ENCODE peak calls at places on chromosomes 2 and 18, in four cellular contexts. M is left ventricle myocardium inferior; J is CD4-positive, alpha-beta memory T cell; T is IMR-90. V is an unnamed sample.

GRCh38 chr2:113965644-113966043 is 75.8 kb downstream of the ACTR3 start:
- DNase-seq in M (no peak), J (no peak), T (peak), V (no peak)

GRCh38 chr18:13019301-13019700 is 28.1 kb downstream of the CEP192 start:
- DNase-seq in M (no peak), J (no peak), T (peak), V (no peak)

GRCh38 chr2:112679484-112679883 is 33.7 kb downstream of the SLC20A1 start:
- DNase-seq in M (no peak), J (no peak), T (no peak), V (peak)

GRCh38 chr2:169260246-169260645 is 102.1 kb downstream of the LRP2 start:
- DNase-seq in M (no peak), J (no peak), T (no peak), V (no peak)

GRCh38 chr2:126886201-126886905 is 12.3 kb upstream of the TEX51 start:
- DNase-seq in M (peak), J (no peak), T (peak), V (peak)

GRCh38 chr2:95231723-95232122 is 24.4 kb downstream of the ZNF892 start:
- DNase-seq in M (peak), J (no peak), T (peak), V (no peak)

GRCh38 chr2:189086710-189087109 is 92.9 kb downstream of the COL5A2 start:
- DNase-seq in M (no peak), J (no peak), T (peak), V (no peak)

GRCh38 chr2:239751719-239752355 is 273.3 kb downstream of the NDUFA10 start:
- DNase-seq in M (peak), J (no peak), T (no peak), V (peak)

GRCh38 chr18:36305375-36305774 is 7.9 kb downstream of the FHOD3 start:
- DNase-seq in M (no peak), J (no peak), T (no peak), V (no peak)

GRCh38 chr2:222304737-222305509 is 6.1 kb upstream of the PAX3 start:
- DNase-seq in M (no peak), J (no peak), T (no peak), V (no peak)

GRCh38 chr2:20507166-20507692 is 60.4 kb downstream of the RHOB start:
- DNase-seq in M (no peak), J (no peak), T (peak), V (no peak)

GRCh38 chr2:20135631-20136050 is 84.2 kb upstream of the LAPTM4A start:
- DNase-seq in M (peak), J (no peak), T (peak), V (peak)

GRCh38 chr18:72866901-72867701 is 686 bp downstream of the NETO1 start:
- DNase-seq in M (no peak), J (no peak), T (no peak), V (no peak)

GRCh38 chr2:202758638-202759037 is 112.9 kb downstream of the ICA1L start:
- DNase-seq in M (no peak), J (no peak), T (no peak), V (no peak)

GRCh38 chr2:113273031-113273551 is 5.6 kb downstream of the PAX8 start:
- DNase-seq in M (no peak), J (no peak), T (peak), V (no peak)

GRCh38 chr2:117854610-117855009 is 40.1 kb downstream of the DDX18 start:
- DNase-seq in M (no peak), J (no peak), T (no peak), V (no peak)

GRCh38 chr2:181752301-181752700 is 72.0 kb upstream of the NEUROD1 start:
- DNase-seq in M (no peak), J (no peak), T (peak), V (no peak)

GRCh38 chr2:52810460-52810859 is 957.1 kb upstream of the CHAC2 start:
- DNase-seq in M (no peak), J (no peak), T (peak), V (no peak)

GRCh38 chr18:22186484-22186971 is 17.1 kb downstream of the GATA6 start:
- DNase-seq in M (no peak), J (no peak), T (no peak), V (peak)

GRCh38 chr2:165573534-165574461 is 104.3 kb downstream of the CSRNP3 start:
- DNase-seq in M (peak), J (no peak), T (no peak), V (peak)

GRCh38 chr2:142825861-142826260 is 51.6 kb upstream of the KYNU start:
- DNase-seq in M (no peak), J (no peak), T (no peak), V (no peak)

GRCh38 chr18:75158465-75159237 is 50.3 kb downstream of the PTGR3 start:
- DNase-seq in M (no peak), J (no peak), T (no peak), V (no peak)

GRCh38 chr2:120934891-120935338 is 199.2 kb downstream of the GLI2 start:
- DNase-seq in M (no peak), J (no peak), T (peak), V (peak)

GRCh38 chr2:121521359-121521758 is 9.3 kb upstream of the RNU4ATAC start:
- DNase-seq in M (no peak), J (no peak), T (peak), V (no peak)

GRCh38 chr2:194002699-194003368 is 1654.2 kb upstream of the SLC39A10 start:
- DNase-seq in M (no peak), J (no peak), T (no peak), V (no peak)

GRCh38 chr2:62362561-62362960 is 143.4 kb downstream of the TMEM17 start:
- DNase-seq in M (no peak), J (no peak), T (no peak), V (peak)

GRCh38 chr2:210086292-210086691 is 83.9 kb downstream of the RPE start:
- DNase-seq in M (no peak), J (no peak), T (peak), V (no peak)

GRCh38 chr18:36547544-36547943 is 250.0 kb downstream of the FHOD3 start:
- DNase-seq in M (no peak), J (no peak), T (no peak), V (no peak)

GRCh38 chr2:28976584-28976983 is 4.5 kb upstream of the TOGARAM2 start:
- DNase-seq in M (peak), J (no peak), T (peak), V (peak)

GRCh38 chr2:39234754-39235153 is 9.0 kb downstream of the CDKL4 start:
- DNase-seq in M (no peak), J (no peak), T (peak), V (peak)

GRCh38 chr2:236117396-236117795 is 50.8 kb downstream of the GBX2 start:
- DNase-seq in M (no peak), J (no peak), T (no peak), V (no peak)

GRCh38 chr2:152566728-152567069 is 150.6 kb downstream of the PRPF40A start:
- DNase-seq in M (no peak), J (no peak), T (peak), V (no peak)

GRCh38 chr2:47784349-47784851 is 1.5 kb downstream of the MSH6 start:
- DNase-seq in M (no peak), J (no peak), T (peak), V (no peak)

GRCh38 chr2:151771599-151772358 is 37.5 kb upstream of the NEB start:
- DNase-seq in M (no peak), J (no peak), T (peak), V (no peak)

GRCh38 chr2:165886487-165887146 is 67.0 kb downstream of the TTC21B start:
- DNase-seq in M (no peak), J (no peak), T (no peak), V (no peak)

GRCh38 chr2:211033765-211034164 is 477.4 kb downstream of the CPS1 start:
- DNase-seq in M (no peak), J (no peak), T (no peak), V (no peak)

GRCh38 chr2:126864861-126865260 is 33.8 kb upstream of the TEX51 start:
- DNase-seq in M (no peak), J (no peak), T (no peak), V (peak)

GRCh38 chr2:160952462-160952861 is 207.8 kb upstream of the TANK start:
- DNase-seq in M (peak), J (no peak), T (peak), V (peak)
- H3K4me3 ChIP-seq in M (peak), J (no peak), T (peak), V (peak)

GRCh38 chr2:64654993-64655666 is 1.4 kb upstream of the SERTAD2 start:
- DNase-seq in M (no peak), J (no peak), T (no peak), V (peak)
- H3K4me3 ChIP-seq in M (peak), J (no peak), T (no peak), V (no peak)

GRCh38 chr2:12007282-12007681 is 260.9 kb downstream of the LPIN1 start:
- DNase-seq in M (no peak), J (no peak), T (no peak), V (no peak)

GRCh38 chr2:12010059-12010458 is 263.6 kb downstream of the LPIN1 start:
- DNase-seq in M (no peak), J (no peak), T (no peak), V (no peak)

GRCh38 chr2:12010779-12011178 is 264.3 kb downstream of the LPIN1 start:
- DNase-seq in M (no peak), J (no peak), T (no peak), V (no peak)

GRCh38 chr2:12008425-12009061 is 262.1 kb downstream of the LPIN1 start:
- DNase-seq in M (no peak), J (no peak), T (peak), V (no peak)

GRCh38 chr2:12009323-12009905 is 263.0 kb downstream of the LPIN1 start:
- DNase-seq in M (no peak), J (no peak), T (no peak), V (no peak)
- H3K4me3 ChIP-seq in M (no peak), J (no peak), T (no peak), V (no peak)

DNA sequence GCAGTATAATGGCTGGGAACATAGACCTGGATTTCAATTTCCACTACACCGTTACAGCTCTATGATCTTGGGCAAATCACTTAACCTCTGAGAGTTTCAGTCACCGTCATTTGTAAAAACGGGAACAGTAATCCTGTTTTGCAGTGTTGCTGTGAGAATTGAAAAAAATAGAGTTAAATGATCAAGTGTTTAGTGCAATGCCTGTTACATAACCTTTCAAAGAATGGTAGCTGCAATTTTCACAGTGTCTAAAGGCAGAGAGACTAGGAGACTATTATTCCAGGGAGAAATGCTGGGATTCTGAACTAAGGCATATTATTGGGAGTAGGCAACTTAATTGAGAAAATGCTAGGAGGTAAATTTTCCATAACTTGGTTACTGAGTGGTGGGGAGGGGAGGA is 2.0 kb downstream of the AGPS start:
- DNase-seq in M (no peak), J (no peak), T (no peak), V (no peak)
- H3K4me3 ChIP-seq in M (no peak), J (no peak), T (no peak), V (no peak)

GRCh38 chr2:153873062-153874048 is 1.6 kb downstream of the GALNT13 start:
- DNase-seq in M (no peak), J (no peak), T (no peak), V (peak)
- H3K4me3 ChIP-seq in M (peak), J (no peak), T (no peak), V (no peak)

DNA sequence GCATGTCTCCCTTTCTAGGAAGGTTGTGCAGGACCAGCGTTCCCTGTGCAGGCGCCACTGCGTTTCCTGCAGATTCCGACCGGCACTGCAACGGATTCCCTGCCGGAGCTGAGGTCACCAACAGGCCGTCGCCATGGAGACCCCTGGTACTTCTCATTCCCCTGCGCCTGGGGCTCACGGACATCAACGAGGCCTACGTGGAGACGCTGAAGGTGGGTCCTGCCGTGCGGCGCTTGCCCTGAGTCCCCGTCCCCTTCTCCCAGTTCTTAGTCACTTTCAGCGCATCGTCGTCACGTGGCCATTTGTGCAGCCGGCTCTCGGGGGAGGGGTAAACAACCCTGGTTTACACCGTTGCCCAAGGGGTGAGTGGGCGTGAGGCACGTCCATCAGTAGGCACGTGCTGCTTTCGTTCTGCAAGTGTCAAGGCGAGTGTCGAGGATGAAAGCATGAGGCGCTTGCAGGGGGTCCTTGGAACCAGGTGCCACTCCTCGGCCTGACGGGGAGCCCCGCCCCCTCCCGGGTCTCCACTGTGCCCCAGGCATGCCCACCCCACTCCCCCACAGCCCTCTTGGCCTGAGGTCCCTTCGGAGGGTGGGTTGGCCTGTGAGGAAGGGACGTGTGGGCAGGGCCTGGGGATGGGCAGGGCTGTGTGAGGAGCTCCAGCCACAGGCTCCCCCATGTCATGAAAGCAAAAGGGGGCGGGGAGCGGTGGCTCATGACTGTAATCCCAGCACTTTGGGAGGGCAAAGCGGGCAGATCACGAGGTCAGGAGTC is 19.8 kb downstream of the DTYMK start:
- DNase-seq in M (no peak), J (no peak), T (peak), V (no peak)
- H3K4me3 ChIP-seq in M (no peak), J (no peak), T (no peak), V (no peak)

GRCh38 chr2:221134718-221135117 is 437.4 kb downstream of the EPHA4 start:
- DNase-seq in M (no peak), J (no peak), T (no peak), V (no peak)
- H3K4me3 ChIP-seq in M (no peak), J (no peak), T (no peak), V (no peak)

GRCh38 chr2:9303528-9304225 is 97.1 kb downstream of the ASAP2 start:
- DNase-seq in M (peak), J (no peak), T (no peak), V (no peak)
- H3K4me3 ChIP-seq in M (no peak), J (no peak), T (no peak), V (no peak)

GRCh38 chr18:908631-909621 is 4.3 kb downstream of the ADCYAP1 start:
- DNase-seq in M (no peak), J (no peak), T (no peak), V (no peak)
- H3K4me3 ChIP-seq in M (peak), J (no peak), T (peak), V (peak)

GRCh38 chr2:32626591-32627221 is 1.1 kb upstream of the TTC27 start:
- DNase-seq in M (no peak), J (no peak), T (no peak), V (no peak)
- H3K4me3 ChIP-seq in M (peak), J (no peak), T (no peak), V (peak)

V was measured in adrenal gland.